ENCODE peak calls at places on chromosomes 6 and 20, in four cellular contexts. A is C1 segment of cervical spinal cord; J is EL; F is stimulated activated CD4-positive, alpha-beta T cell treated with anti-CD3 and anti-CD28 coated beads, Interleukin-2, amount 100 ng/mL, for 24 hours. H is an unnamed sample.

GRCh38 chr20:32434434-32434833 is 76.3 kb downstream of the ASXL1 start:
- DNase-seq in A (no peak), J (no peak), F (no peak), H (no peak)

GRCh38 chr20:911882-912600 is 4.1 kb downstream of the ANGPT4 start:
- DNase-seq in A (no peak), J (no peak), F (peak), H (no peak)

GRCh38 chr6:10877012-10877411 is 4.8 kb downstream of the GCM2 start:
- DNase-seq in A (no peak), J (no peak), F (no peak), H (no peak)

GRCh38 chr20:62845818-62846527 is 15.6 kb downstream of the TCFL5 start:
- DNase-seq in A (no peak), J (no peak), F (no peak), H (no peak)

GRCh38 chr6:151181701-151182367 is 57.9 kb upstream of the AKAP12 start:
- DNase-seq in A (no peak), J (no peak), F (no peak), H (no peak)

GRCh38 chr20:45343867-45344721 is 4.1 kb downstream of the SDC4 start:
- DNase-seq in A (no peak), J (peak), F (no peak), H (peak)

GRCh38 chr6:136921521-136921935 is 573 bp upstream of the SLC35D3 start:
- DNase-seq in A (no peak), J (peak), F (peak), H (no peak)

GRCh38 chr6:169411296-169411695 is 157.7 kb upstream of the THBS2 start:
- DNase-seq in A (no peak), J (no peak), F (no peak), H (no peak)

GRCh38 chr6:88455317-88455716 is 289.2 kb upstream of the CNR1 start:
- DNase-seq in A (no peak), J (no peak), F (no peak), H (no peak)

GRCh38 chr6:90086517-90086916 is 192.2 kb downstream of the GJA10 start:
- DNase-seq in A (no peak), J (peak), F (no peak), H (no peak)

GRCh38 chr20:3900187-3900604 is 11.0 kb downstream of the PANK2 start:
- DNase-seq in A (no peak), J (no peak), F (no peak), H (no peak)

GRCh38 chr6:90241229-90241873 is 55.3 kb downstream of the BACH2 start:
- DNase-seq in A (no peak), J (no peak), F (no peak), H (no peak)

GRCh38 chr20:8346898-8347297 is 214.8 kb downstream of the PLCB1 start:
- DNase-seq in A (no peak), J (no peak), F (no peak), H (no peak)

GRCh38 chr6:33453361-33454008 is 891 bp upstream of the ZBTB9 start:
- DNase-seq in A (no peak), J (no peak), F (no peak), H (no peak)

GRCh38 chr6:16129623-16130243 is 847 bp downstream of the MYLIP start:
- DNase-seq in A (peak), J (peak), F (peak), H (peak)

GRCh38 chr6:147675281-147675680 is 166.8 kb downstream of the SAMD5 start:
- DNase-seq in A (no peak), J (peak), F (no peak), H (no peak)

GRCh38 chr6:126147416-126147815 is 161.1 kb downstream of the TRMT11 start:
- DNase-seq in A (no peak), J (no peak), F (no peak), H (no peak)

GRCh38 chr6:169379495-169380070 is 125.9 kb upstream of the THBS2 start:
- DNase-seq in A (no peak), J (no peak), F (no peak), H (no peak)

GRCh38 chr20:25148181-25148981 is 47.1 kb upstream of the ENTPD6 start:
- DNase-seq in A (no peak), J (peak), F (peak), H (peak)

GRCh38 chr6:108145639-108146038 is 20.2 kb upstream of the NR2E1 start:
- DNase-seq in A (no peak), J (no peak), F (no peak), H (no peak)

GRCh38 chr6:5752282-5752681 is 254.4 kb downstream of the NRN1 start:
- DNase-seq in A (no peak), J (peak), F (no peak), H (peak)

GRCh38 chr20:24741673-24742072 is 207.4 kb upstream of the CST7 start:
- DNase-seq in A (no peak), J (no peak), F (no peak), H (no peak)

GRCh38 chr6:29631209-29631810 is 1.7 kb downstream of the GABBR1 start:
- DNase-seq in A (no peak), J (no peak), F (no peak), H (no peak)